ENCODE peak calls at places on chromosomes 13 and 19, in four cellular contexts. One of them, this sample, is unnamed.

GRCh38 chr13:105365831-105366230 is 1169.6 kb downstream of the EFNB2 start:
- DNase-seq in A549: no peak
- DNase-seq in HepG2: no peak
- DNase-seq in WTC11: no peak
- DNase-seq in this sample: no peak

GRCh38 chr19:11425719-11426457 is 6.8 kb upstream of the RGL3 start:
- DNase-seq in HepG2: no peak
- DNase-seq in WTC11: peak
- DNase-seq in A549: no peak
- DNase-seq in this sample: no peak

GRCh38 chr13:91133941-91134772 is 213.3 kb upstream of the MIR17HG start:
- DNase-seq in A549: peak
- DNase-seq in HepG2: peak
- DNase-seq in WTC11: peak
- DNase-seq in this sample: no peak

GRCh38 chr13:44331912-44332840 is 41.4 kb upstream of the SERP2 start:
- DNase-seq in A549: no peak
- DNase-seq in HepG2: no peak
- DNase-seq in WTC11: no peak
- DNase-seq in this sample: no peak

GRCh38 chr19:53463263-53463662 is 4.3 kb upstream of the ZNF813 start:
- DNase-seq in HepG2: no peak
- DNase-seq in A549: no peak
- DNase-seq in WTC11: peak
- DNase-seq in this sample: no peak

GRCh38 chr13:97279913-97280312 is 57.8 kb downstream of the MBNL2 start:
- DNase-seq in HepG2: no peak
- DNase-seq in A549: no peak
- DNase-seq in WTC11: no peak
- DNase-seq in this sample: no peak

GRCh38 chr19:18417250-18418033 is 1.8 kb upstream of the SSBP4 start:
- DNase-seq in A549: peak
- DNase-seq in HepG2: peak
- DNase-seq in WTC11: peak
- DNase-seq in this sample: no peak

GRCh38 chr19:18789422-18789832 is 1.7 kb downstream of the COMP start:
- DNase-seq in HepG2: no peak
- DNase-seq in A549: no peak
- DNase-seq in WTC11: no peak
- DNase-seq in this sample: no peak

GRCh38 chr13:24243311-24243710 is 66.1 kb upstream of the C1QTNF9 start:
- DNase-seq in A549: no peak
- DNase-seq in HepG2: no peak
- DNase-seq in WTC11: no peak
- DNase-seq in this sample: no peak

GRCh38 chr19:33797821-33798633 is 1.4 kb downstream of the KCTD15 start:
- DNase-seq in HepG2: no peak
- DNase-seq in A549: peak
- DNase-seq in WTC11: peak
- DNase-seq in this sample: no peak

GRCh38 chr19:40366697-40367561 is 18.4 kb downstream of the PLD3 start:
- DNase-seq in A549: peak
- DNase-seq in HepG2: no peak
- DNase-seq in WTC11: peak
- DNase-seq in this sample: no peak

GRCh38 chr19:40363128-40363527 is 14.6 kb downstream of the PLD3 start:
- DNase-seq in A549: no peak
- DNase-seq in HepG2: no peak
- DNase-seq in WTC11: no peak
- DNase-seq in this sample: no peak

GRCh38 chr19:40365010-40365409 is 16.5 kb downstream of the PLD3 start:
- DNase-seq in HepG2: no peak
- DNase-seq in WTC11: no peak
- DNase-seq in A549: no peak
- DNase-seq in this sample: no peak

GRCh38 chr19:40367577-40368434 is 19.3 kb downstream of the PLD3 start:
- DNase-seq in HepG2: no peak
- DNase-seq in WTC11: no peak
- DNase-seq in A549: no peak
- DNase-seq in this sample: no peak

GRCh38 chr19:40365613-40366401 is 17.3 kb downstream of the PLD3 start:
- DNase-seq in HepG2: no peak
- DNase-seq in WTC11: peak
- DNase-seq in A549: peak
- DNase-seq in this sample: no peak
- TF ChIP-seq ESRRA in HepG2: no peak
- TF ChIP-seq ESRRA in WTC11: no peak
- TF ChIP-seq ESRRA in A549: no peak
- TF ChIP-seq ESRRA in this sample: no peak

DNA sequence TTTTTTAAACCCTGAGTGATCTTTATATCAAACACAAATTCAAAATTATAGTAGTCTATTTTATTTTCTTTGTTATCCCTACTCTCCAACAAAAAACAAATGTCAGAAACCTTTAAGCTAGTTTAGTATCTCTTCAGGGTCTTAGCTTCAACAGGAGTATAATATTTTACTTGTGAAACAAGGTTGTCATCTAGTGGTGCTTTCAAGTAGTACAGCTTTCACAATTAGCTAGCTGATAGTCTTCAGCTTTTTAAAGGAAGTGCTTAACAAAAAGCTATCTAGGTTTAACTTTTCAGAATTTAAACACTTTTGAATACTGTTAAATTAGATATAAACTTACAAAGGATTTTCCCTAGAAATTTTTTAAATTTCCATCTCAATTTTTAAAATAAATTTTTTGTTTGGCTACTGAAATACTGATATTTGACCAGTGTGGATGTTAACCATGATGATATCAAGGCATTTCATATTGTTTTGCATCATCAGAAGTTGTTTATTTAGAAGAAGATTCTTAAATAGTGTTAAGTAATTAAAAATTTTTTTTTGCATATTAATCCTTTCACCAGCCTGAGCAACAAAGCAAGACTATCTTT is 34.2 kb downstream of the TDRD3 start:
- DNase-seq in HepG2: peak
- DNase-seq in WTC11: no peak
- DNase-seq in A549: peak
- DNase-seq in this sample: peak
- TF ChIP-seq ESRRA in HepG2: no peak
- TF ChIP-seq ESRRA in WTC11: no peak
- TF ChIP-seq ESRRA in A549: no peak
- TF ChIP-seq ESRRA in this sample: no peak

GRCh38 chr13:33751151-33751550 is 66.8 kb upstream of the RFC3 start:
- DNase-seq in HepG2: no peak
- DNase-seq in WTC11: no peak
- DNase-seq in A549: no peak
- DNase-seq in this sample: no peak
- TF ChIP-seq ESRRA in HepG2: no peak
- TF ChIP-seq ESRRA in WTC11: no peak
- TF ChIP-seq ESRRA in A549: no peak
- TF ChIP-seq ESRRA in this sample: no peak

GRCh38 chr19:48611872-48612271 is 3.0 kb downstream of the FAM83E start:
- DNase-seq in WTC11: no peak
- DNase-seq in HepG2: no peak
- DNase-seq in A549: no peak
- DNase-seq in this sample: no peak

GRCh38 chr19:48607359-48607755 is 815 bp downstream of the SPACA4 start:
- DNase-seq in HepG2: no peak
- DNase-seq in A549: no peak
- DNase-seq in WTC11: no peak
- DNase-seq in this sample: no peak

GRCh38 chr19:48606463-48607358 is at the start of gene SPACA4:
- DNase-seq in HepG2: no peak
- DNase-seq in A549: no peak
- DNase-seq in WTC11: no peak
- DNase-seq in this sample: no peak

GRCh38 chr19:48609571-48610108 is 3.1 kb downstream of the SPACA4 start:
- DNase-seq in HepG2: no peak
- DNase-seq in WTC11: no peak
- DNase-seq in A549: no peak
- DNase-seq in this sample: no peak

DNA sequence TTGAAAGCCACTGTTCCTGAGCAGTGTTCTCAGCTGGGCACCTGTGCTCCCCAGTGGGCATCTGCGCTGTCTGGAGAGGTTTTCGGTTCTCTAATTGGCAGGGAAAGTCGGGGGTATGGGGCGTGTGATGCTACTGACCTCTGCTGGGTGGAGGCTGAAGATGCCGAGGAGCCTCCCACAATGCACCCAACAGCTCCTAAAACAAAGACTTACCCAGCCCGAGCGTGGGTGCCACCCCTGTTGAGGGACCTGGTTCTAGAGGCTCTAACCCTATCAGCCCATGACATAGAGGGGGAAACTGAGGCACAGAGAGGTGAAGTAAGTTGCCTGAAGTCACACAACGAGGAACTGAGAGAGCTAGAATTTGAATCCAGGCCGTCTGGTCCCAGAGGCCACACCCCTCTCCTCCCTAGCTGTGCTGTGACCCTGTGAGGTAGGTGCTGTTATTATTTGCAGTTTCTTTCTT is 2.3 kb downstream of the SPACA4 start:
- DNase-seq in A549: peak
- DNase-seq in WTC11: peak
- DNase-seq in HepG2: peak
- DNase-seq in this sample: no peak
- TF ChIP-seq ESRRA in A549: no peak
- TF ChIP-seq ESRRA in WTC11: no peak
- TF ChIP-seq ESRRA in HepG2: no peak
- TF ChIP-seq ESRRA in this sample: no peak

DNA sequence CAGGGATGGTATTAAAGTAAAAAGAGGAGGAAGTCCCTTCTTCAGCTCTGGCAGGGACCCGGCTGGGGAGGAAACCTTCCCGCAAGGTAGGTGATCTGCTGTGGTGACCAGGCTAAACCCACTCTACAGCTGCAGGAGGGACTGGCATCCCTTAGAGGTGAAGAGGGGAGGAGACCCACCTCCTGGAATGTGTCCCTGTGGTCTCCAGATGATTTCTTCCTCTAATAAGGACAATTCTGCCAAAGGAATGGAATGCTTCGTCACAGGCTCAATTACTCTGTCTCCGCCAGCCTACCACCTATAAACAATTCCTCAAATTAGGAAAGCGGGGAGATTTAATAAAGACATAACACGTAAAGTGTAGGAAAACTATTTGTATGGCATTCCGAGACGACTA is 629 bp upstream of the PDS5B start:
- DNase-seq in WTC11: no peak
- DNase-seq in HepG2: no peak
- DNase-seq in A549: no peak
- DNase-seq in this sample: no peak
- TF ChIP-seq ESRRA in WTC11: no peak
- TF ChIP-seq ESRRA in HepG2: no peak
- TF ChIP-seq ESRRA in A549: no peak
- TF ChIP-seq ESRRA in this sample: no peak

GRCh38 chr19:29871143-29871542 is 59.4 kb downstream of the CCNE1 start:
- DNase-seq in WTC11: no peak
- DNase-seq in HepG2: no peak
- DNase-seq in A549: no peak
- DNase-seq in this sample: no peak

GRCh38 chr19:29866011-29866410 is 54.2 kb downstream of the CCNE1 start:
- DNase-seq in WTC11: no peak
- DNase-seq in HepG2: no peak
- DNase-seq in A549: no peak
- DNase-seq in this sample: no peak

GRCh38 chr19:29872224-29872731 is 60.5 kb downstream of the CCNE1 start:
- DNase-seq in HepG2: no peak
- DNase-seq in A549: peak
- DNase-seq in WTC11: peak
- DNase-seq in this sample: no peak

GRCh38 chr19:29873024-29873800 is 61.4 kb downstream of the CCNE1 start:
- DNase-seq in A549: peak
- DNase-seq in HepG2: no peak
- DNase-seq in WTC11: peak
- DNase-seq in this sample: no peak

DNA sequence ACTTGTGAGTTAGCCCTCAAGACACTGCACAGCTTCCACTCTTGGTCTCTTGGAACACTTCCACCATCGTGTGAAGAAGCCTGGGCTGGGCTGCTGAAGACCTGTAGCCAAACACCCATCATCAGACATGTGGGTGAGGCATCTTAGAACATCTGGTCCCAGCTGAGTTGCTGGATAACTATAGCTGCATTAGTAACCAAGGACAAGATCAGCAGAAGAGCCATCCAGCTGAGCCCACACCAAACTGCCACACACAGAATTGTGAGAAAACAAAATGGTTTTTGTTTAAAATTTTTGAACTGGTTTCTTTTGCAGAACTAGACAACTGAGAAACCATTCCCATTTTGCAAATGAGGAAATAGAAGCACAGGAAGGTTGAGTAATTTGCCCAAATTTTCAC is 56.2 kb downstream of the CCNE1 start:
- DNase-seq in HepG2: no peak
- DNase-seq in A549: no peak
- DNase-seq in WTC11: no peak
- DNase-seq in this sample: no peak
- TF ChIP-seq ESRRA in HepG2: no peak
- TF ChIP-seq ESRRA in A549: no peak
- TF ChIP-seq ESRRA in WTC11: no peak
- TF ChIP-seq ESRRA in this sample: no peak

GRCh38 chr13:109809216-109809890 is 23.0 kb upstream of the IRS2 start:
- DNase-seq in A549: no peak
- DNase-seq in HepG2: no peak
- DNase-seq in WTC11: no peak
- DNase-seq in this sample: no peak
- TF ChIP-seq ESRRA in A549: no peak
- TF ChIP-seq ESRRA in HepG2: no peak
- TF ChIP-seq ESRRA in WTC11: no peak
- TF ChIP-seq ESRRA in this sample: no peak

GRCh38 chr19:16386619-16387240 is 62.1 kb downstream of the KLF2 start:
- DNase-seq in WTC11: peak
- DNase-seq in A549: peak
- DNase-seq in HepG2: peak
- DNase-seq in this sample: no peak
- TF ChIP-seq ESRRA in WTC11: no peak
- TF ChIP-seq ESRRA in A549: no peak
- TF ChIP-seq ESRRA in HepG2: no peak
- TF ChIP-seq ESRRA in this sample: no peak

This sample was measured in GM12878.